ENCODE peak calls at places on chromosome 13, in four cellular contexts. S is fibroblast of the aortic adventitia, A is astrocyte of the spinal cord, H is coronary artery. P is an unnamed sample.

GRCh38 chr13:62300021-62300420 is 884.4 kb upstream of the PCDH20 start:
- DNase-seq in H (no peak), S (no peak), A (no peak), P (no peak)

GRCh38 chr13:87827479-87827878 is 156.3 kb downstream of the SLITRK5 start:
- DNase-seq in H (no peak), A (peak; percentile 78), S (no peak), P (peak; percentile 67)

GRCh38 chr13:76293346-76293745 is 592.9 kb downstream of the KCTD12 start:
- DNase-seq in S (peak; percentile 85), A (peak; percentile 88), H (no peak), P (peak; percentile 63)

GRCh38 chr13:80921971-80922370 is 581.0 kb upstream of the SPRY2 start:
- DNase-seq in H (no peak), S (no peak), A (no peak), P (no peak)

GRCh38 chr13:111537843-111538499 is 217.5 kb downstream of the TEX29 start:
- DNase-seq in S (no peak), A (no peak), H (no peak), P (no peak)

GRCh38 chr13:40987606-40988280 is 31.4 kb downstream of the ELF1 start:
- DNase-seq in H (no peak), A (no peak), S (no peak), P (no peak)

GRCh38 chr13:47426126-47426849 is 529.4 kb upstream of the HTR2A start:
- DNase-seq in S (peak; percentile 88), A (peak; percentile 65), H (no peak), P (peak; percentile 61)

GRCh38 chr13:31538067-31539042 is 201.0 kb upstream of the RXFP2 start:
- DNase-seq in A (peak; percentile 42), H (no peak), S (peak; percentile 73), P (peak; percentile 39)

GRCh38 chr13:41645313-41645712 is 188.0 kb downstream of the RGCC start:
- DNase-seq in S (peak; percentile 88), H (no peak), A (peak; percentile 84), P (peak; percentile 56)

GRCh38 chr13:99227331-99227900 is 26.8 kb downstream of the UBAC2 start:
- DNase-seq in H (no peak), A (no peak), S (no peak), P (no peak)

GRCh38 chr13:28850226-28850625 is 30.1 kb downstream of the MTUS2 start:
- DNase-seq in A (no peak), S (no peak), H (no peak), P (no peak)

GRCh38 chr13:69970521-69970920 is 137.1 kb upstream of the ATXN8OS start:
- DNase-seq in A (peak; percentile 10), S (no peak), H (no peak), P (peak; percentile 60)

GRCh38 chr13:64633948-64634347 is 2596.2 kb downstream of the PCDH9 start:
- DNase-seq in H (no peak), S (no peak), A (peak; percentile 3), P (peak; percentile 66)

GRCh38 chr13:40026741-40027140 is 371.3 kb downstream of the COG6 start:
- DNase-seq in H (no peak), S (no peak), A (no peak), P (no peak)

GRCh38 chr13:37942929-37943328 is 73.4 kb upstream of the TRPC4 start:
- DNase-seq in S (no peak), A (no peak), H (no peak), P (no peak)

GRCh38 chr13:39051157-39051556 is 12.9 kb downstream of the NHLRC3 start:
- DNase-seq in H (no peak), A (peak; percentile 59), S (peak; percentile 61), P (peak; percentile 40)

GRCh38 chr13:79741006-79741405 is 260.1 kb downstream of the NDFIP2 start:
- DNase-seq in H (no peak), A (peak; percentile 52), S (peak; percentile 87), P (no peak)

GRCh38 chr13:99390601-99391000 is 83.4 kb upstream of the GPR183 start:
- DNase-seq in S (no peak), A (no peak), H (no peak), P (no peak)

GRCh38 chr13:30737511-30738342 is 2.4 kb downstream of the ALOX5AP start:
- DNase-seq in A (no peak), H (no peak), S (no peak), P (no peak)

GRCh38 chr13:59364508-59365187 is 799.1 kb downstream of the DIAPH3 start:
- DNase-seq in S (no peak), A (no peak), H (no peak), P (no peak)

GRCh38 chr13:73835138-73835721 is 299.0 kb downstream of the KLF12 start:
- DNase-seq in A (peak; percentile 59), H (no peak), S (peak; percentile 66), P (peak; percentile 55)

GRCh38 chr13:20174656-20175405 is 14.0 kb upstream of the GJA3 start:
- DNase-seq in H (peak; percentile 90), A (peak; percentile 89), S (peak; percentile 91), P (peak; percentile 99)

GRCh38 chr13:50677687-50678463 is 165.6 kb downstream of the DLEU7 start:
- DNase-seq in S (peak; percentile 14), H (no peak), A (no peak), P (peak; percentile 53)

GRCh38 chr13:62061751-62062150 is 646.1 kb upstream of the PCDH20 start:
- DNase-seq in H (no peak), S (no peak), A (no peak), P (no peak)

GRCh38 chr13:47038196-47038595 is 141.3 kb upstream of the HTR2A start:
- DNase-seq in A (peak; percentile 48), H (no peak), S (no peak), P (no peak)

GRCh38 chr13:50129065-50129922 is 114.0 kb downstream of the KCNRG start:
- DNase-seq in A (no peak), S (no peak), H (no peak), P (no peak)

GRCh38 chr13:97502192-97502591 is 68.2 kb downstream of the RAP2A start:
- DNase-seq in H (no peak), S (peak; percentile 18), A (no peak), P (no peak)

GRCh38 chr13:20983386-20983785 is 78.0 kb downstream of the LATS2 start:
- DNase-seq in H (no peak), S (no peak), A (no peak), P (no peak)

GRCh38 chr13:39023316-39023715 is 14.6 kb downstream of the PROSER1 start:
- DNase-seq in H (no peak), S (peak; percentile 30), A (no peak), P (peak; percentile 60)

GRCh38 chr13:32278456-32278855 is 36.7 kb downstream of the ZAR1L start:
- DNase-seq in H (no peak), S (no peak), A (peak; percentile 60), P (peak; percentile 49)

GRCh38 chr13:76976488-76976887 is 15.4 kb upstream of the CLN5 start:
- DNase-seq in A (peak; percentile 27), H (no peak), S (peak; percentile 59), P (peak; percentile 89)

GRCh38 chr13:109779074-109779473 is 7.3 kb downstream of the IRS2 start:
- DNase-seq in H (no peak), A (peak; percentile 27), S (no peak), P (no peak)

GRCh38 chr13:100069278-100069677 is 19.6 kb upstream of the PCCA start:
- DNase-seq in H (no peak), A (no peak), S (peak; percentile 69), P (peak; percentile 82)

GRCh38 chr13:110680852-110681251 is 25.1 kb downstream of the CARS2 start:
- DNase-seq in S (no peak), A (no peak), H (no peak), P (peak; percentile 18)

GRCh38 chr13:65789815-65790214 is 1440.3 kb downstream of the PCDH9 start:
- DNase-seq in H (no peak), S (peak; percentile 39), A (peak; percentile 26), P (peak; percentile 18)

GRCh38 chr13:65783383-65783782 is 1446.8 kb downstream of the PCDH9 start:
- DNase-seq in A (no peak), H (no peak), S (no peak), P (no peak)

GRCh38 chr13:65784088-65784816 is 1445.9 kb downstream of the PCDH9 start:
- DNase-seq in S (no peak), H (no peak), A (no peak), P (no peak)

GRCh38 chr13:65787087-65787486 is 1443.0 kb downstream of the PCDH9 start:
- DNase-seq in H (no peak), A (no peak), S (peak; percentile 3), P (no peak)
- H3K4me3 ChIP-seq in H (no peak overlapping the region), A (no peak overlapping the region), S (no peak overlapping the region), P (no peak overlapping the region)

GRCh38 chr13:23744315-23744714 is 144.9 kb downstream of the MIPEP start:
- DNase-seq in A (no peak), H (no peak), S (no peak), P (peak; percentile 84)

GRCh38 chr13:23743269-23743668 is 145.9 kb downstream of the MIPEP start:
- DNase-seq in H (no peak), S (no peak), A (no peak), P (peak; percentile 81)

GRCh38 chr13:23743717-23744116 is 145.5 kb downstream of the MIPEP start:
- DNase-seq in S (no peak), A (no peak), H (no peak), P (peak; percentile 30)

GRCh38 chr13:23740002-23740401 is 149.2 kb downstream of the MIPEP start:
- DNase-seq in H (no peak), A (no peak), S (no peak), P (no peak)

DNA sequence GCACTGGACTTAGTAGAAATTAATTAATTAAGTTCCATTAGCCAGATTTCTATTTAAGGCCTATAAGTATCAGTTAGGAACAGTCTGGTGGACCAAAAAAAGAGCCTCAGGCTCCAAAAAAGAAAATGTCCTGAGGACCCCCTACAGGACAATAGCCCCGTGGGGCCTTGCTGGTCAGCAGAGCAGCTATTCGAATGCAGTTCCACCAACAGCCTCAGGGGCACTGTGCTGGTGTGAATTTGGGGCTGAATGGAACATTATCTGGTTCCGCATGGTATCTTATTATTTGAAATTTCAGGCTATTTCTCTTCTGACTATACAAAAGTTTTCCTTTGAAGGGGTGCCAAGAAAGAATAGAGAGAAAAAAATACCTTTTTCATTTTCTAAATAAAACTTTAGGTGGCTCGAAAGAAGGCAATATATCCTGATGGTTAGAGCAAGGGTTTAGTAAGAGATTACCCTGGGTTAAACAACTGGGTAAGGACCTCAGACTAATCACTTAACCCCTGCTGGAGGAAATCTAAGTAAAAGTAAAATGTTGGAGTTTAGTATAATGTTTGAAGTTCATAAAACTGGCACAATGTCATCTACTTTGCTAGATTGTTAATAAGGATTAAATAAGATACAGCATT is 147.2 kb downstream of the MIPEP start:
- DNase-seq in A (no peak), S (no peak), H (no peak), P (no peak)
- TF ChIP-seq CTCF in A (peak; percentile 56), S (peak; percentile 54), H (no peak), P (peak; percentile 48)

DNA sequence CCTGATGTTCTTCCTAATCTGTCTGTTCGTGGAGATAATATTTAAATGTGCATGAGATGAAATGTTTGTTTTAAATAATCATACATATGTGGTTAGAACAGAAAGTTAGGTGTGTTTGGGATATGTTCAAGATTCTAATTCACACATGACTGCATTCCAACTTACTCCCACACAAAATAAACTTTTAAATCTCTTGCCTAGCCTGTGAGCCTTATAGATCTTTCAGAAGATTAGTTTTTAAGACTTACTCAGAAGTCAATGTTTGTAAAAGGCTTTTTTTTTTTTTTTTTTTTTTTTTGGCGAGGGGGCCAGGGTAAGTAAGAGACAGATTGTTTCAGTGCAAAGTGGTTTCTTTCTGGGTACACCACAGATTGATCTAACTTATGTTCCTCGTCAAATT is 39.0 kb downstream of the GPR180 start:
- DNase-seq in S (peak; percentile 42), A (peak; percentile 29), H (no peak), P (peak; percentile 41)
- H3K4me3 ChIP-seq in S (no peak overlapping the region), A (no peak overlapping the region), H (no peak overlapping the region), P (no peak overlapping the region)

GRCh38 chr13:55190996-55191395 is 1949.7 kb upstream of the PRR20A start:
- DNase-seq in A (no peak), H (no peak), S (no peak), P (no peak)
- TF ChIP-seq CTCF in A (no peak), H (no peak), S (no peak), P (no peak)